ENCODE peak calls at places on chromosomes 4 and X, in ten cellular contexts. F is suprapubic skin, Y is sigmoid colon, X is stomach, N is endodermal cell, Q is tibial artery, V is HCT116, G is IMR-90, T is heart left ventricle, P is HAP-1. M is an unnamed sample. For H3K4me1, the result is how much of the 10 kb centered on the place peaks cover.

GRCh38 chr4:134126955-134127354 is 74.6 kb downstream of the PABPC4L start:
- DNase-seq in F (no peak), Y (no peak), X (no peak), N (peak), Q (peak), V (no peak), G (no peak), T (no peak), P (no peak), M (peak)

GRCh38 chrX:107687445-107687844 is 59.1 kb downstream of the PRPS1 start:
- DNase-seq in F (peak), Y (no peak), X (no peak), N (peak), Q (no peak), V (no peak), G (no peak), T (no peak), P (no peak), M (no peak)

GRCh38 chr4:106796866-106797265 is 239.2 kb downstream of the DKK2 start:
- DNase-seq in F (no peak), Y (no peak), X (no peak), N (no peak), Q (no peak), V (no peak), G (no peak), T (no peak), P (no peak), M (no peak)

GRCh38 chr4:187996502-187997177 is 1.1 kb downstream of the ZFP42 start:
- DNase-seq in F (no peak), Y (no peak), X (no peak), N (peak), Q (no peak), V (no peak), G (no peak), T (no peak), P (no peak), M (no peak)

GRCh38 chrX:56728321-56728720 is 722 bp upstream of the NBDY start:
- DNase-seq in F (no peak), Y (no peak), X (no peak), N (no peak), Q (no peak), V (no peak), G (no peak), T (no peak), P (peak), M (no peak)

GRCh38 chr4:162241857-162242256 is 78.1 kb upstream of the FSTL5 start:
- DNase-seq in F (no peak), Y (no peak), X (no peak), N (no peak), Q (no peak), V (no peak), G (no peak), T (no peak), P (no peak), M (no peak)

GRCh38 chrX:104842646-104843045 is 276.6 kb downstream of the IL1RAPL2 start:
- DNase-seq in F (no peak), Y (no peak), X (no peak), N (no peak), Q (no peak), V (no peak), G (no peak), T (no peak), P (no peak), M (no peak)

GRCh38 chr4:155597933-155598451 is 68.7 kb upstream of the GUCY1A1 start:
- DNase-seq in F (no peak), Y (no peak), X (no peak), N (no peak), Q (no peak), V (no peak), G (peak), T (no peak), P (no peak), M (no peak)

GRCh38 chr4:104494161-104494560 is 533 bp downstream of the CXXC4 start:
- DNase-seq in F (no peak), Y (no peak), X (no peak), N (no peak), Q (no peak), V (no peak), G (no peak), T (no peak), P (no peak), M (no peak)

GRCh38 chrX:153610834-153611209 is 11.9 kb upstream of the CCNQ start:
- DNase-seq in F (peak), Y (no peak), X (no peak), N (no peak), Q (no peak), V (no peak), G (no peak), T (no peak), P (no peak), M (no peak)
- H3K4me3 ChIP-seq in F (no peak), Y (no peak), X (no peak), N (no peak), Q (no peak), V (no peak), G (no peak), T (no peak), P (no peak), M (no peak)

DNA sequence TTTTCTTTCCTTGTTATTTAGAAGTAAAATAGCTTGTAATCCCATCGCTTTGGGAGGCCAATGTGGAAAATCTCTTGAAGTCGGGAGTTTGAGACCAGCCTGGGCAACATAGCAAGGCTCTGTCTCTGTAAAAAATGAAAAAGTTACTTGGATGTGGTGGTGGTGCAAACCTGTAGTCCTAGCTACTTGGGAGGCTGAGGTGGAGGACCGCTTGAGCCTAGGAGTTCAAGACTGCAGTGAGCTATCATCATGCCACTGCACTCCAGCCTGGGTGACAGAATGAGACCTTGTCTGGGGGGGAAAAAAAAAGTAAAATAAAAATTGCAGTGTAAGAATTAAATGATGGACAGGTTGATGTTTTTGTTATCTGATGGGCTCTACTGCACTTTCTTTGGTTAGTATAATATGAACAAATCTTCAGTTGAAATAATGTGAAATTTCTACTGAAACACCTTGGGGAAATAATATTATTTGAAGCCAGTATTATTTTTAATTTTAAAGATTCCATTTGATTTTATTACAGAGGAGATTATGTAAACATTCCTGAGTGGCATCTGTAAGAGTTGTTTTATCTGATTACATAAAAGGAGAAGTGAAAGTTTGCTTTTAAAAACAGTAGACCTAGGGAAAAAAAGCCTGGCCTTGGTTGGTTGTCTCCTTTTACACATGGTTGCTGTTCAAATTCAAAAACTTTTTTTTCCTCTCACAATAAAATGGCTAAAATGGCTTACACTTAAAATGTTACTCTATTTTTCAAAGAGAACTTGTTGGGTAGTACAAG is 10.5 kb upstream of the NDUFC1 start:
- DNase-seq in F (no peak), Y (no peak), X (no peak), N (no peak), Q (no peak), V (no peak), G (no peak), T (no peak), P (no peak), M (no peak)
- H3K4me1 ChIP-seq in F (under half), Y (under half), X (half or more), N (under half), Q (under half), V (under half), G (under half), T (under half), P (under half), M (under half)

GRCh38 chr4:186717556-186717955 is 6.1 kb downstream of the FAT1 start:
- DNase-seq in F (no peak), Y (no peak), X (no peak), N (no peak), Q (no peak), V (no peak), G (no peak), T (no peak), P (no peak), M (no peak)

GRCh38 chr4:186722856-186723206 is 825 bp downstream of the FAT1 start:
- DNase-seq in F (no peak), Y (no peak), X (no peak), N (no peak), Q (no peak), V (no peak), G (no peak), T (no peak), P (no peak), M (no peak)

GRCh38 chr4:186724048-186724860 is 598 bp upstream of the FAT1 start:
- DNase-seq in F (peak), Y (peak), X (peak), N (peak), Q (peak), V (no peak), G (peak), T (peak), P (peak), M (peak)

GRCh38 chr4:186723207-186724047 is at the start of gene FAT1:
- DNase-seq in F (peak), Y (peak), X (peak), N (peak), Q (peak), V (no peak), G (peak), T (peak), P (peak), M (peak)

GRCh38 chr4:186719925-186720694 is 3.5 kb downstream of the FAT1 start:
- DNase-seq in F (no peak), Y (no peak), X (no peak), N (peak), Q (no peak), V (no peak), G (no peak), T (no peak), P (no peak), M (peak)
- H3K4me3 ChIP-seq in F (no peak), Y (no peak), X (no peak), N (peak), Q (no peak), V (no peak), G (no peak), T (no peak), P (no peak), M (no peak)

GRCh38 chr4:153564630-153565525 is 98.7 kb downstream of the TMEM131L start:
- DNase-seq in F (no peak), Y (no peak), X (peak), N (no peak), Q (no peak), V (no peak), G (peak), T (no peak), P (no peak), M (peak)
- H3K4me1 ChIP-seq in F (under half), Y (under half), X (under half), N (under half), Q (under half), V (under half), G (under half), T (under half), P (under half), M (under half)

DNA sequence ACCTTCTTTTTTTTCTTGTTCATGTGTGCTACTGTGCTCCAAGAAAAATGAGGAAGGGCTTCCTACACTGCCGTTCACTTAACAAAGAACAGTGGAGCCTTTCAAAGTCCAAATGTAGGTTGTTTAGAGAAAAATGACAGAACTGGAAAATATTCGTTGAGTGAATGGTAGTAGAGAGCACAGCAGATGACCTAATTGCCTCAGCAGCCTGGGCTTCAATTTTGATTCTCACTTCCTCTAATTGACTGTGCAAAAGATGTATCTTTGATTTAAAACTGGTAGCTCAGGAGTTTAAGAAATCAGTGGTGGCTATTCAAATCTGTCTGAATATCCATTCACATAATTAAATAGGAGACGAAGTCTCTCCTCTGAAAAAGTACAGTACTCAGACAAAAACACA is 5.2 kb downstream of the NLGN4X start:
- DNase-seq in F (no peak), Y (no peak), X (no peak), N (no peak), Q (no peak), V (no peak), G (no peak), T (no peak), P (no peak), M (no peak)
- H3K4me3 ChIP-seq in F (no peak), Y (no peak), X (no peak), N (peak), Q (no peak), V (no peak), G (no peak), T (no peak), P (no peak), M (no peak)

GRCh38 chr4:128835498-128836222 is 26.2 kb downstream of the JADE1 start:
- DNase-seq in F (no peak), Y (peak), X (peak), N (peak), Q (peak), V (no peak), G (no peak), T (peak), P (no peak), M (no peak)
- H3K4me1 ChIP-seq in F (under half), Y (half or more), X (half or more), N (under half), Q (under half), V (under half), G (under half), T (half or more), P (under half), M (under half)